ENCODE peak calls at places on chromosomes 11 and 22, in four cellular contexts. I is HL-60, G is K562, A is GM12878. H is an unnamed sample.

GRCh38 chr11:31808721-31809542 is 2.2 kb downstream of the PAX6 start:
- DNase-seq in I (no peak), G (no peak), A (no peak), H (no peak)

GRCh38 chr22:35353318-35353717 is 27.6 kb upstream of the HMOX1 start:
- DNase-seq in I (no peak), G (no peak), A (no peak), H (no peak)

GRCh38 chr11:20015529-20016427 is 144.5 kb downstream of the DBX1 start:
- DNase-seq in I (no peak), G (no peak), A (no peak), H (no peak)

GRCh38 chr11:96102664-96103068 is 178.8 kb upstream of the MTMR2 start:
- DNase-seq in I (no peak), G (no peak), A (no peak), H (no peak)

GRCh38 chr11:68838572-68838964 is 3.1 kb downstream of the CPT1A start:
- DNase-seq in I (peak; percentile 36), G (peak; percentile 27), A (no peak), H (no peak)

GRCh38 chr11:68325183-68325893 is 12.9 kb downstream of the LRP5 start:
- DNase-seq in I (no peak), G (no peak), A (no peak), H (no peak)

GRCh38 chr22:21928048-21928447 is 24.6 kb downstream of the PPM1F start:
- DNase-seq in I (no peak), G (no peak), A (no peak), H (no peak)

GRCh38 chr22:39313258-39314001 is 6.0 kb downstream of the RPL3 start:
- DNase-seq in I (peak; percentile 70), G (no peak), A (no peak), H (no peak)

GRCh38 chr11:131248588-131248987 is 121.8 kb upstream of the NTM start:
- DNase-seq in I (no peak), G (no peak), A (no peak), H (no peak)

GRCh38 chr11:73528420-73528819 is 69.5 kb downstream of the FAM168A start:
- DNase-seq in I (no peak), G (no peak), A (no peak), H (no peak)

GRCh38 chr11:10581481-10582019 is 13.1 kb upstream of the LYVE1 start:
- DNase-seq in I (peak; percentile 96), G (peak; percentile 51), A (no peak), H (no peak)

GRCh38 chr11:1500466-1501420 is 14.2 kb upstream of the MOB2 start:
- DNase-seq in I (no peak), G (no peak), A (no peak), H (no peak)

GRCh38 chr11:123755813-123756212 is 1.5 kb upstream of the OR6X1 start:
- DNase-seq in I (no peak), G (no peak), A (no peak), H (no peak)

GRCh38 chr11:38460901-38461300 is 1862.9 kb upstream of the RAG2 start:
- DNase-seq in I (no peak), G (no peak), A (no peak), H (no peak)

GRCh38 chr11:28756977-28757376 is 648.8 kb downstream of the METTL15 start:
- DNase-seq in I (no peak), G (no peak), A (no peak), H (no peak)

GRCh38 chr22:46879083-46879482 is 116.6 kb downstream of the TBC1D22A start:
- DNase-seq in I (no peak), G (no peak), A (no peak), H (no peak)

GRCh38 chr11:122714484-122714883 is 59.0 kb downstream of the UBASH3B start:
- DNase-seq in I (peak; percentile 88), G (no peak), A (no peak), H (no peak)

GRCh38 chr11:26333906-26334305 is 2.0 kb downstream of the ANO3 start:
- DNase-seq in I (no peak), G (no peak), A (no peak), H (no peak)

GRCh38 chr22:25709758-25710157 is 32.2 kb upstream of the MYO18B start:
- DNase-seq in I (no peak), G (no peak), A (peak; percentile 12), H (no peak)

GRCh38 chr11:88631497-88631896 is 294.0 kb upstream of the CTSC start:
- DNase-seq in I (no peak), G (no peak), A (no peak), H (no peak)

GRCh38 chr11:87228820-87229219 is 191.1 kb downstream of the TMEM135 start:
- DNase-seq in I (no peak), G (no peak), A (no peak), H (no peak)

GRCh38 chr11:57474017-57474750 is 13.9 kb downstream of the RTN4RL2 start:
- DNase-seq in I (no peak), G (peak; percentile 35), A (peak; percentile 53), H (no peak)

GRCh38 chr11:46590740-46591606 is 2.9 kb downstream of the AMBRA1 start:
- DNase-seq in I (no peak), G (no peak), A (no peak), H (no peak)

GRCh38 chr11:15865212-15865987 is 490.9 kb downstream of the SOX6 start:
- DNase-seq in I (no peak), G (no peak), A (no peak), H (no peak)

GRCh38 chr11:85947431-85948272 is 92.5 kb downstream of the CCDC83 start:
- DNase-seq in I (peak; percentile 26), G (no peak), A (no peak), H (no peak)

GRCh38 chr11:64343740-64344133 is 3.7 kb downstream of the CCDC88B start:
- DNase-seq in I (no peak), G (peak; percentile 68), A (no peak), H (no peak)

GRCh38 chr11:117457031-117457785 is 129.6 kb downstream of the CEP164 start:
- DNase-seq in I (no peak), G (no peak), A (no peak), H (no peak)

GRCh38 chr11:100592619-100593309 is 94.3 kb upstream of the ARHGAP42 start:
- DNase-seq in I (no peak), G (no peak), A (no peak), H (no peak)

GRCh38 chr11:100594320-100594719 is 92.8 kb upstream of the ARHGAP42 start:
- DNase-seq in I (no peak), G (no peak), A (no peak), H (no peak)

GRCh38 chr11:100593321-100593720 is 93.8 kb upstream of the ARHGAP42 start:
- DNase-seq in I (no peak), G (no peak), A (no peak), H (no peak)
- TF ChIP-seq SPI1 in I (no peak), G (no peak), A (no peak), H (no peak)

GRCh38 chr11:27444801-27445215 is 27.8 kb downstream of the LGR4 start:
- DNase-seq in I (no peak), G (peak; percentile 43), A (no peak), H (no peak)
- TF ChIP-seq SPI1 in I (no peak), G (no peak), A (no peak), H (no peak)

GRCh38 chr11:83051760-83052671 is 19.7 kb downstream of the RAB30 start:
- DNase-seq in I (no peak), G (no peak), A (no peak), H (no peak)

GRCh38 chr11:83042966-83043711 is 28.6 kb downstream of the RAB30 start:
- DNase-seq in I (no peak), G (no peak), A (no peak), H (no peak)

GRCh38 chr11:83047515-83048225 is 24.0 kb downstream of the RAB30 start:
- DNase-seq in I (no peak), G (no peak), A (no peak), H (no peak)

GRCh38 chr11:83044958-83045712 is 26.6 kb downstream of the RAB30 start:
- DNase-seq in I (no peak), G (peak; percentile 29), A (no peak), H (peak; percentile 29)

DNA sequence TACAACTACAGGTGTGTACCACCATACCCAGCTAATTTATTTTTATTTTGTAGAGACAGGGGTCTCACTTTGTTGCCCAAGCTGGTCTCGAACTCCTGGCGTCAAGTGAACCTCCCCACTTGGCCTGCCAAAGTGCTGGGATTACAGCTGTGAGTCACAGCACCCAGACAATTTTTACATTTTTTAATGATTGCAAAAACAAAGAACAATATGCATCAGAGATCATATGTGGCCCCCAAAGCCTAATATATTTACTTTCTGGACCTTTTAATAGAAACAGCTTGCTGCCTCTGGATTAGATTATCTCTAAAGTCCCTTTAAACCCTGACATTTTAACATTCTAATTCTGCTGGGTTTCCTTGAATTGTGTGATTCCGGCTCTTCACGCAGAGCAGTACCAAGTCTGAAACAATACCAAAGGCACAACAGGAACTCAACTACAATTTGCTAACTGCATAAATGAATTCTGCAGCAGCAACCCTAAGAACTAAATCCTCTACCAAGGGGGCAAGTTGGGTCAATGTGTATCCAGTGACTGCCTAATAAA is 25.0 kb downstream of the RAB30 start:
- DNase-seq in I (no peak), G (no peak), A (no peak), H (no peak)
- TF ChIP-seq SPI1 in I (no peak), G (no peak), A (no peak), H (no peak)

DNA sequence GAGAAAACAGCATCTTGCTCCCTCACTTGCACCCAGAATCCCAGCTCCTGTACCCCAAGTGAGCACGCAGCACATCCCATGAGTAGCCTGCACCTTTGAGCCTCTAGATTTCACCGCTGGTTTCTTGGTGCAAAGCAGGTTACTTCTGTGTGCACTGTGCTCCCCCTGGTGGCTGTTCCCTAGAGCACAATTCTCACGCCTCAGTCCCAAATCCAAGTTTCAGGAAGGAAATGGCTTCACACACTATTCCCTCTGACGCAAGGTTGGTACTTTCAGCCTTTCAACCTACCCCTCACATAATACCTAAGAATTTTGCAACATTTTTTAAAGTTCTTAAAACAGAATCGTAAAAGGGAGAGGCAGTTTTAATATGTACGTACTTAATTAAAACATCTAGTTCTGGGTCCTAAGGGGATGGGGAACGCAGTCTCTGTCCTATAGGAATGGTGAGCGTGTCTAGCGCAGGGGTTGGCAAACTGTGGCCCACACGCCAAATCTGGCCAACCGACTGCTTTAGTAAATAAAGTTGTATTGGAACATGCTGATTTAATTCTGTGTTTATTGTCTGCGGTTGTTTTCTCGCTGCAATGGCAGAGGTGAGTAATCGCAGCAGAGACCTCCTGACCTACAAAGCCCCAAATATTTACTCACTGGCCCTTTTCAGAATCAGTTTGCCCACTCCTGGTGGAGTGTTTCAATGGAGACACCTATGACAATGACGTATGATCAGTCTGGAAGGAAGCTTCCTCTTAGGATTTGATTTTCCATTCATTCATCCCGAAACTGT is 27.5 kb downstream of the DHCR7 start:
- DNase-seq in I (no peak), G (peak; percentile 66), A (peak; percentile 25), H (no peak)
- TF ChIP-seq SPI1 in I (no peak), G (no peak), A (no peak), H (no peak)

DNA sequence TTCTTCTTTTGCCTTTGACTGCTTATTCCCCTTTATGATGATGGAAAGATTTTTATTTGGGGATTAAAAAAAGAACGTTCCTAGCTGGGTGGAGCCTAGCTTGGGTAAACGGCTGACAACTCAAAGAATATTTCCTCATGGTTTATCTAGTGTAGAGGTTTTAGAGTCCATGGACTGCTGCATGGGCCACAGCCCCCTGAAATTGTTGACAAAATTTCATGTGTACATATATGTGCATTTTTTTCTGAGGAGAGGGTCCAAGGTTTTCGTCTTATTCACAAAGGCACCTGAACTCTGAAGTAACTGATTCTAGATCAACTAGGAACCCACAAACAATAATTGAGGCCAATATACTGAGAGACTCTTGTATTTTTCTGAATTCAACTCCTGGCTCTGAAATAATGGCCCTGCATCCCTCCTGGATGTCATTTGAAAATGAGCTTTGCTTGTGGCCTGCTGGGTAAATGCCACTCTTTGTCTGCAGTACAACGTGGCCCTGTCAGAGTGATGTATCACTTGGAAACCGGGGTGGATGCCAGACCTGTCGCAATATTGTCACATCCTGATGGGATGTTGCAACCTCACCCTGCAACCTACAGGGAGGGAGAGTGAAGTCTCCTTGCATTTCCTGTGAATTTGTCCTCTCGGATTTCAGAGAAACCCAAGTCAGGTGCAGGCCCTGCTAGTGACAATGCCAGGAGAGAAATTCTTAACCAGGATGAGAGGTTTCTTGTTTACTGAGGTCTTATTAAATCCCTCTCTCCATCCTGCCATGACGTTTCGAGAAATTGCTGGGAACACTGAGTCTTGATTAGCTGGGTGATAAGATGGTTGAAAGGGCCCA is 33.8 kb downstream of the EHF start:
- DNase-seq in I (peak; percentile 82), G (peak; percentile 20), A (no peak), H (no peak)
- TF ChIP-seq SPI1 in I (no peak), G (no peak), A (no peak), H (no peak)

H was measured in GM12891.